ENCODE peak calls at places on chromosomes 16 and 17, in seven cellular contexts. I, Y, T, M, F, S and Z are unnamed samples.

GRCh38 chr17:6496636-6497441 is 52.6 kb downstream of the PIMREG start:
- DNase-seq in T (no peak), I (peak), M (no peak), F (no peak), Y (no peak), S (no peak), Z (no peak)

GRCh38 chr17:29687601-29688000 is 64.9 kb upstream of the CORO6 start:
- DNase-seq in M (no peak), I (no peak), T (no peak), Y (no peak), S (no peak), F (no peak), Z (no peak)

GRCh38 chr17:29390856-29391631 is 881 bp downstream of the TAOK1 start:
- DNase-seq in Y (no peak), F (peak), S (peak), M (peak), I (peak), T (no peak), Z (no peak)

GRCh38 chr17:29140631-29141483 is 39.3 kb downstream of the MYO18A start:
- DNase-seq in F (no peak), T (no peak), I (peak), M (no peak), S (no peak), Y (no peak), Z (no peak)

GRCh38 chr17:57305918-57306317 is 49.6 kb downstream of the MSI2 start:
- DNase-seq in Y (no peak), F (no peak), M (no peak), I (no peak), T (no peak), S (no peak), Z (no peak)

GRCh38 chr16:53435066-53435688 is 906 bp downstream of the RBL2 start:
- DNase-seq in F (peak), M (peak), I (peak), T (peak), Y (no peak), S (peak), Z (peak)

GRCh38 chr17:7445011-7445927 is at the start of gene CHRNB1:
- DNase-seq in Y (no peak), F (no peak), T (peak), S (no peak), M (peak), I (no peak), Z (no peak)

GRCh38 chr17:39196820-39197331 is 593 bp downstream of the CACNB1 start:
- DNase-seq in I (peak), T (no peak), Y (no peak), M (peak), F (peak), S (no peak), Z (no peak)

GRCh38 chr16:19882641-19883040 is 2.0 kb downstream of the GPRC5B start:
- DNase-seq in Y (no peak), F (no peak), I (no peak), T (no peak), S (no peak), M (no peak), Z (no peak)

GRCh38 chr16:57773680-57774295 is 28.5 kb downstream of the KIFC3 start:
- DNase-seq in S (no peak), M (no peak), F (peak), Y (no peak), I (no peak), T (no peak), Z (no peak)

GRCh38 chr16:6643083-6643686 is 689.5 kb upstream of the RBFOX1 start:
- DNase-seq in T (peak), M (peak), Y (no peak), I (peak), F (peak), S (peak), Z (no peak)

GRCh38 chr16:24834459-24835335 is 11.1 kb upstream of the SLC5A11 start:
- DNase-seq in T (no peak), I (peak), F (peak), Y (no peak), S (no peak), M (peak), Z (no peak)